ENCODE peak calls at places on chromosomes 11 and 22, in five cellular contexts. One of them, this sample, is unnamed.

GRCh38 chr22:44261164-44261860 is 51.4 kb downstream of the SHISAL1 start:
- DNase-seq in upper lobe of right lung: peak
- DNase-seq in AG04449: no peak
- DNase-seq in OCI-LY7: no peak
- DNase-seq in GM12864: no peak
- DNase-seq in this sample: no peak

GRCh38 chr11:60703374-60703773 is 4.0 kb downstream of the MS4A8 start:
- DNase-seq in upper lobe of right lung: no peak
- DNase-seq in AG04449: no peak
- DNase-seq in OCI-LY7: no peak
- DNase-seq in GM12864: no peak
- DNase-seq in this sample: no peak

GRCh38 chr22:50473855-50474671 is 772 bp downstream of the SBF1 start:
- DNase-seq in upper lobe of right lung: peak
- DNase-seq in AG04449: no peak
- DNase-seq in OCI-LY7: peak
- DNase-seq in GM12864: no peak
- DNase-seq in this sample: no peak

GRCh38 chr11:15893080-15893492 is 463.3 kb downstream of the SOX6 start:
- DNase-seq in upper lobe of right lung: no peak
- DNase-seq in AG04449: peak
- DNase-seq in OCI-LY7: no peak
- DNase-seq in GM12864: no peak
- DNase-seq in this sample: no peak

GRCh38 chr11:34790620-34791019 is 125.6 kb downstream of the APIP start:
- DNase-seq in upper lobe of right lung: no peak
- DNase-seq in AG04449: no peak
- DNase-seq in OCI-LY7: no peak
- DNase-seq in GM12864: no peak
- DNase-seq in this sample: no peak

GRCh38 chr11:46594383-46594718 is 528 bp upstream of the AMBRA1 start:
- DNase-seq in upper lobe of right lung: no peak
- DNase-seq in AG04449: no peak
- DNase-seq in OCI-LY7: no peak
- DNase-seq in GM12864: no peak
- DNase-seq in this sample: no peak

GRCh38 chr22:39176067-39176621 is 23.7 kb upstream of the CBX7 start:
- DNase-seq in upper lobe of right lung: peak
- DNase-seq in AG04449: no peak
- DNase-seq in OCI-LY7: no peak
- DNase-seq in GM12864: no peak
- DNase-seq in this sample: no peak

GRCh38 chr11:66568124-66568916 is at the start of gene CTSF:
- DNase-seq in upper lobe of right lung: peak
- DNase-seq in AG04449: no peak
- DNase-seq in OCI-LY7: no peak
- DNase-seq in GM12864: no peak
- DNase-seq in this sample: no peak

GRCh38 chr11:80097146-80097545 is 656.3 kb upstream of the TENM4 start:
- DNase-seq in upper lobe of right lung: no peak
- DNase-seq in AG04449: no peak
- DNase-seq in OCI-LY7: no peak
- DNase-seq in GM12864: no peak
- DNase-seq in this sample: no peak

GRCh38 chr11:73372371-73372993 is 3.7 kb upstream of the RELT start:
- DNase-seq in upper lobe of right lung: no peak
- DNase-seq in AG04449: no peak
- DNase-seq in OCI-LY7: peak
- DNase-seq in GM12864: no peak
- DNase-seq in this sample: no peak

GRCh38 chr22:23681026-23681809 is 9.6 kb upstream of the RGL4 start:
- DNase-seq in upper lobe of right lung: peak
- DNase-seq in AG04449: no peak
- DNase-seq in OCI-LY7: no peak
- DNase-seq in GM12864: no peak
- DNase-seq in this sample: no peak

GRCh38 chr11:26905368-26905767 is 88.5 kb upstream of the FIBIN start:
- DNase-seq in upper lobe of right lung: no peak
- DNase-seq in AG04449: no peak
- DNase-seq in OCI-LY7: no peak
- DNase-seq in GM12864: no peak
- DNase-seq in this sample: no peak

GRCh38 chr22:32574957-32575893 is 100.6 kb downstream of the FBXO7 start:
- DNase-seq in upper lobe of right lung: no peak
- DNase-seq in AG04449: no peak
- DNase-seq in OCI-LY7: no peak
- DNase-seq in GM12864: no peak
- DNase-seq in this sample: no peak

GRCh38 chr22:21623402-21623970 is 6.3 kb downstream of the YDJC start:
- DNase-seq in upper lobe of right lung: no peak
- DNase-seq in AG04449: no peak
- DNase-seq in OCI-LY7: no peak
- DNase-seq in GM12864: no peak
- DNase-seq in this sample: no peak

GRCh38 chr11:4125141-4125540 is 30.5 kb downstream of the RRM1 start:
- DNase-seq in upper lobe of right lung: no peak
- DNase-seq in AG04449: no peak
- DNase-seq in OCI-LY7: no peak
- DNase-seq in GM12864: no peak
- DNase-seq in this sample: no peak

GRCh38 chr11:31641477-31642062 is 132.0 kb downstream of the ELP4 start:
- DNase-seq in upper lobe of right lung: no peak
- DNase-seq in AG04449: no peak
- DNase-seq in OCI-LY7: peak
- DNase-seq in GM12864: no peak
- DNase-seq in this sample: no peak

GRCh38 chr22:39690901-39691620 is 120.5 kb downstream of the CACNA1I start:
- DNase-seq in upper lobe of right lung: no peak
- DNase-seq in AG04449: no peak
- DNase-seq in OCI-LY7: no peak
- DNase-seq in GM12864: no peak
- DNase-seq in this sample: no peak

GRCh38 chr11:110587972-110588371 is 124.3 kb downstream of the ARHGAP20 start:
- DNase-seq in upper lobe of right lung: no peak
- DNase-seq in AG04449: no peak
- DNase-seq in OCI-LY7: no peak
- DNase-seq in GM12864: no peak
- DNase-seq in this sample: no peak

GRCh38 chr22:22816171-22816514 is 71.5 kb upstream of the IGLL5 start:
- DNase-seq in upper lobe of right lung: no peak
- DNase-seq in AG04449: no peak
- DNase-seq in OCI-LY7: no peak
- DNase-seq in GM12864: no peak
- DNase-seq in this sample: no peak

GRCh38 chr11:13786688-13787087 is 118.2 kb downstream of the FAR1 start:
- DNase-seq in upper lobe of right lung: no peak
- DNase-seq in AG04449: no peak
- DNase-seq in OCI-LY7: peak
- DNase-seq in GM12864: no peak
- DNase-seq in this sample: no peak

GRCh38 chr22:28441720-28442263 is 237.8 kb downstream of the TTC28 start:
- DNase-seq in upper lobe of right lung: no peak
- DNase-seq in AG04449: no peak
- DNase-seq in OCI-LY7: no peak
- DNase-seq in GM12864: no peak
- DNase-seq in this sample: no peak

GRCh38 chr11:83508804-83509203 is 222.6 kb upstream of the CCDC90B start:
- DNase-seq in upper lobe of right lung: no peak
- DNase-seq in AG04449: no peak
- DNase-seq in OCI-LY7: no peak
- DNase-seq in GM12864: no peak
- DNase-seq in this sample: no peak

GRCh38 chr11:45606514-45607024 is 58.9 kb downstream of the CHST1 start:
- DNase-seq in upper lobe of right lung: no peak
- DNase-seq in AG04449: no peak
- DNase-seq in OCI-LY7: no peak
- DNase-seq in GM12864: no peak
- DNase-seq in this sample: no peak

GRCh38 chr22:46592390-46592872 is 27.8 kb upstream of the GRAMD4 start:
- DNase-seq in upper lobe of right lung: no peak
- DNase-seq in AG04449: no peak
- DNase-seq in OCI-LY7: peak
- DNase-seq in GM12864: peak
- DNase-seq in this sample: no peak

GRCh38 chr11:132125855-132126841 is 755.7 kb downstream of the NTM start:
- DNase-seq in upper lobe of right lung: no peak
- DNase-seq in AG04449: no peak
- DNase-seq in OCI-LY7: no peak
- DNase-seq in GM12864: no peak
- DNase-seq in this sample: no peak

GRCh38 chr22:40443675-40444482 is 73.5 kb downstream of the SGSM3 start:
- DNase-seq in upper lobe of right lung: no peak
- DNase-seq in AG04449: no peak
- DNase-seq in OCI-LY7: no peak
- DNase-seq in GM12864: no peak
- DNase-seq in this sample: no peak

GRCh38 chr22:31122532-31123291 is at the start of gene INPP5J:
- DNase-seq in upper lobe of right lung: peak
- DNase-seq in AG04449: no peak
- DNase-seq in OCI-LY7: no peak
- DNase-seq in GM12864: no peak
- DNase-seq in this sample: no peak

GRCh38 chr11:17803751-17804334 is 69.3 kb downstream of the KCNC1 start:
- DNase-seq in upper lobe of right lung: no peak
- DNase-seq in AG04449: no peak
- DNase-seq in OCI-LY7: no peak
- DNase-seq in GM12864: no peak
- DNase-seq in this sample: no peak

GRCh38 chr22:23841292-23841691 is 2.5 kb upstream of the DERL3 start:
- DNase-seq in upper lobe of right lung: no peak
- DNase-seq in AG04449: no peak
- DNase-seq in OCI-LY7: no peak
- DNase-seq in GM12864: no peak
- DNase-seq in this sample: no peak

GRCh38 chr11:27613670-27613950 is 86.6 kb downstream of the BDNF start:
- DNase-seq in upper lobe of right lung: no peak
- DNase-seq in AG04449: no peak
- DNase-seq in OCI-LY7: no peak
- DNase-seq in GM12864: no peak
- DNase-seq in this sample: no peak

GRCh38 chr22:19981171-19981960 is 35.3 kb downstream of the ARVCF start:
- DNase-seq in upper lobe of right lung: no peak
- DNase-seq in AG04449: no peak
- DNase-seq in OCI-LY7: no peak
- DNase-seq in GM12864: no peak
- DNase-seq in this sample: no peak

GRCh38 chr11:44982496-44983062 is 31.9 kb upstream of the TP53I11 start:
- DNase-seq in upper lobe of right lung: no peak
- DNase-seq in AG04449: no peak
- DNase-seq in OCI-LY7: no peak
- DNase-seq in GM12864: no peak
- DNase-seq in this sample: no peak

GRCh38 chr22:19530751-19531150 is 6.5 kb upstream of the CLDN5 start:
- DNase-seq in upper lobe of right lung: peak
- DNase-seq in AG04449: no peak
- DNase-seq in OCI-LY7: no peak
- DNase-seq in GM12864: no peak
- DNase-seq in this sample: no peak

GRCh38 chr11:128728767-128729587 is 35.1 kb downstream of the FLI1 start:
- DNase-seq in upper lobe of right lung: no peak
- DNase-seq in AG04449: no peak
- DNase-seq in OCI-LY7: peak
- DNase-seq in GM12864: no peak
- DNase-seq in this sample: no peak

GRCh38 chr11:34284836-34285235 is 73.0 kb downstream of the ABTB2 start:
- DNase-seq in upper lobe of right lung: no peak
- DNase-seq in AG04449: no peak
- DNase-seq in OCI-LY7: no peak
- DNase-seq in GM12864: no peak
- DNase-seq in this sample: no peak

GRCh38 chr11:66743271-66743968 is 14.4 kb upstream of the SPTBN2 start:
- DNase-seq in upper lobe of right lung: peak
- DNase-seq in AG04449: no peak
- DNase-seq in OCI-LY7: no peak
- DNase-seq in GM12864: no peak
- DNase-seq in this sample: peak

GRCh38 chr11:63641727-63642126 is 27.5 kb upstream of the PLAAT3 start:
- DNase-seq in upper lobe of right lung: no peak
- DNase-seq in AG04449: no peak
- DNase-seq in OCI-LY7: no peak
- DNase-seq in GM12864: no peak
- DNase-seq in this sample: no peak

DNA sequence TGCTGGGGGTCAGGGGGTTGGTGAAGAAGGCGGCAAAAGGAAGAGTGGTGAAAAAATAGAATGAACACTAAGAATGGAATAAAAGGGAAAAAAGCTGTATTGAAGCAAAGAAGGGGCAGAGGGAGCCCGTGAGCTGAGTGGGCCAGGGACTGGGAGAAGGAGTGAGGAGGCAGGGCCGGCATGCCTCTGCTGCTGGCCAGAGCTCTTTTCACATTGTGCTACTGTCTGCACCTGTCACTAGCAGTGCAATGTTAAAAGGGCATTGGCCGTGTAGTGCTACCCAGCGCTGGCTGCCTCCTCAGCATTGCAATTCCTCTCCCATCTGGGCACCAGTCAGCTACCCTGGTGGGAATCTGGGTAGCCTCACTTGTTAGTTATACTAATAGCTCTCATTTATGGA is 8.7 kb downstream of the YPEL4 start:
- DNase-seq in upper lobe of right lung: no peak
- DNase-seq in AG04449: no peak
- DNase-seq in OCI-LY7: peak
- DNase-seq in GM12864: no peak
- DNase-seq in this sample: no peak
- TF ChIP-seq CTCF in upper lobe of right lung: no peak
- TF ChIP-seq CTCF in AG04449: peak
- TF ChIP-seq CTCF in OCI-LY7: no peak
- TF ChIP-seq CTCF in GM12864: peak
- TF ChIP-seq CTCF in this sample: peak

GRCh38 chr22:37763012-37763411 is 44.7 kb upstream of the GCAT start:
- DNase-seq in upper lobe of right lung: no peak
- DNase-seq in AG04449: no peak
- DNase-seq in OCI-LY7: no peak
- DNase-seq in GM12864: no peak
- DNase-seq in this sample: no peak
- H3K4me3 ChIP-seq in upper lobe of right lung: no peak
- H3K4me3 ChIP-seq in AG04449: no peak
- H3K4me3 ChIP-seq in OCI-LY7: no peak
- H3K4me3 ChIP-seq in GM12864: no peak
- H3K4me3 ChIP-seq in this sample: no peak

DNA sequence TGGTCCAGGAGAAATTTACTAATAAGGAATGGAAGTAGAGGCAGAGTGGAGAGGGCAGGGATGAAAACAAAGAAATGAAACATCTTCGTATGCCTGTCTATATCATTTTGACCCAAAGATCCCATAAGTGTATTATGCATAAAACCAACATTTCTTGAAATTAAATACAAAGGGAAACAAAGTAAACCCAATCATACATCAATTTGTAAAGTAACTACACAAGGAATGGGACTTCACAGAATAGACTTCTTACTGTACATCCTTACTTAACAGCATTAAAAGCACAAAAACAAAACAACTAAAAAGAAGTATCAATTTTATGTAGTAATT is 253.6 kb upstream of the CCDC179 start:
- DNase-seq in upper lobe of right lung: no peak
- DNase-seq in AG04449: no peak
- DNase-seq in OCI-LY7: no peak
- DNase-seq in GM12864: no peak
- DNase-seq in this sample: no peak
- TF ChIP-seq CTCF in upper lobe of right lung: no peak
- TF ChIP-seq CTCF in AG04449: no peak
- TF ChIP-seq CTCF in OCI-LY7: peak
- TF ChIP-seq CTCF in GM12864: no peak
- TF ChIP-seq CTCF in this sample: no peak

GRCh38 chr11:6320411-6321207 is at the start of gene CAVIN3:
- DNase-seq in upper lobe of right lung: peak
- DNase-seq in AG04449: no peak
- DNase-seq in OCI-LY7: no peak
- DNase-seq in GM12864: peak
- DNase-seq in this sample: no peak
- H3K4me3 ChIP-seq in upper lobe of right lung: peak
- H3K4me3 ChIP-seq in AG04449: peak
- H3K4me3 ChIP-seq in OCI-LY7: no peak
- H3K4me3 ChIP-seq in GM12864: peak
- H3K4me3 ChIP-seq in this sample: peak

This sample was measured in epithelial cell of proximal tubule.